ENCODE peak calls at places on chromosomes 16 and 17, in four cellular contexts. One of them, this sample, is unnamed.

GRCh38 chr17:79188048-79188447 is 113.4 kb downstream of the ENGASE start:
- DNase-seq in K562: peak
- DNase-seq in HepG2: no peak
- DNase-seq in GM12878: no peak
- DNase-seq in this sample: peak

GRCh38 chr16:49514391-49514980 is 140.9 kb downstream of the C16orf78 start:
- DNase-seq in K562: no peak
- DNase-seq in HepG2: no peak
- DNase-seq in GM12878: no peak
- DNase-seq in this sample: no peak

GRCh38 chr17:1431631-1432104 is 24.4 kb downstream of the CRK start:
- DNase-seq in K562: no peak
- DNase-seq in HepG2: no peak
- DNase-seq in GM12878: peak
- DNase-seq in this sample: no peak

GRCh38 chr16:75053791-75054555 is 55.1 kb downstream of the ZNRF1 start:
- DNase-seq in K562: no peak
- DNase-seq in HepG2: peak
- DNase-seq in GM12878: no peak
- DNase-seq in this sample: no peak

GRCh38 chr16:86067516-86067915 is 168.6 kb downstream of the IRF8 start:
- DNase-seq in K562: no peak
- DNase-seq in HepG2: no peak
- DNase-seq in GM12878: no peak
- DNase-seq in this sample: no peak

GRCh38 chr17:78818932-78819331 is 21.7 kb downstream of the USP36 start:
- DNase-seq in K562: no peak
- DNase-seq in HepG2: no peak
- DNase-seq in GM12878: no peak
- DNase-seq in this sample: no peak

GRCh38 chr16:27976990-27977389 is 86.5 kb downstream of the GSG1L start:
- DNase-seq in K562: no peak
- DNase-seq in HepG2: no peak
- DNase-seq in GM12878: no peak
- DNase-seq in this sample: no peak

GRCh38 chr17:67656494-67657203 is 61.1 kb upstream of the NOL11 start:
- DNase-seq in K562: no peak
- DNase-seq in HepG2: no peak
- DNase-seq in GM12878: peak
- DNase-seq in this sample: no peak

GRCh38 chr16:9049241-9049640 is 42.2 kb upstream of the HAPSTR1 start:
- DNase-seq in K562: no peak
- DNase-seq in HepG2: no peak
- DNase-seq in GM12878: no peak
- DNase-seq in this sample: no peak

GRCh38 chr17:20926532-20926931 is 116.3 kb downstream of the USP22 start:
- DNase-seq in K562: no peak
- DNase-seq in HepG2: no peak
- DNase-seq in GM12878: no peak
- DNase-seq in this sample: no peak

GRCh38 chr17:39928868-39929651 is 1.5 kb downstream of the LRRC3C start:
- DNase-seq in K562: no peak
- DNase-seq in HepG2: no peak
- DNase-seq in GM12878: no peak
- DNase-seq in this sample: no peak

GRCh38 chr16:15966420-15967222 is 17.2 kb downstream of the ABCC1 start:
- DNase-seq in K562: no peak
- DNase-seq in HepG2: no peak
- DNase-seq in GM12878: no peak
- DNase-seq in this sample: no peak

GRCh38 chr17:77194179-77194578 is 53.4 kb downstream of the SEC14L1 start:
- DNase-seq in K562: no peak
- DNase-seq in HepG2: no peak
- DNase-seq in GM12878: no peak
- DNase-seq in this sample: no peak

GRCh38 chr16:57184890-57185445 is 871 bp downstream of the PSME3IP1 start:
- DNase-seq in K562: no peak
- DNase-seq in HepG2: no peak
- DNase-seq in GM12878: no peak
- DNase-seq in this sample: no peak

GRCh38 chr17:49753959-49754391 is 10.0 kb downstream of the FAM117A start:
- DNase-seq in K562: peak
- DNase-seq in HepG2: no peak
- DNase-seq in GM12878: no peak
- DNase-seq in this sample: no peak

GRCh38 chr17:78798695-78799559 is 16.9 kb upstream of the CYTH1 start:
- DNase-seq in K562: no peak
- DNase-seq in HepG2: peak
- DNase-seq in GM12878: no peak
- DNase-seq in this sample: no peak

GRCh38 chr17:42798383-42799380 is at the start of the genes CNTD1 and COA3:
- DNase-seq in K562: peak
- DNase-seq in HepG2: peak
- DNase-seq in GM12878: peak
- DNase-seq in this sample: peak

GRCh38 chr17:74380959-74381808 is 13.9 kb downstream of the GPR142 start:
- DNase-seq in K562: no peak
- DNase-seq in HepG2: no peak
- DNase-seq in GM12878: no peak
- DNase-seq in this sample: no peak

GRCh38 chr16:11016993-11017392 is 72.6 kb downstream of the CLEC16A start:
- DNase-seq in K562: peak
- DNase-seq in HepG2: peak
- DNase-seq in GM12878: no peak
- DNase-seq in this sample: no peak

GRCh38 chr17:81656835-81657234 is 493 bp upstream of the PDE6G start:
- DNase-seq in K562: peak
- DNase-seq in HepG2: no peak
- DNase-seq in GM12878: no peak
- DNase-seq in this sample: no peak

GRCh38 chr17:66089764-66090163 is 102.2 kb downstream of the CEP112 start:
- DNase-seq in K562: no peak
- DNase-seq in HepG2: no peak
- DNase-seq in GM12878: no peak
- DNase-seq in this sample: no peak

GRCh38 chr16:81497690-81498089 is 53.1 kb downstream of the CMIP start:
- DNase-seq in K562: no peak
- DNase-seq in HepG2: no peak
- DNase-seq in GM12878: no peak
- DNase-seq in this sample: no peak

GRCh38 chr17:20242271-20242670 is 225.1 kb downstream of the LGALS9B start:
- DNase-seq in K562: no peak
- DNase-seq in HepG2: no peak
- DNase-seq in GM12878: no peak
- DNase-seq in this sample: no peak

GRCh38 chr16:80862153-80862552 is 57.8 kb upstream of the CDYL2 start:
- DNase-seq in K562: no peak
- DNase-seq in HepG2: no peak
- DNase-seq in GM12878: no peak
- DNase-seq in this sample: no peak

GRCh38 chr16:85365120-85365519 is 248.0 kb upstream of the GSE1 start:
- DNase-seq in K562: peak
- DNase-seq in HepG2: no peak
- DNase-seq in GM12878: no peak
- DNase-seq in this sample: no peak

GRCh38 chr17:82647593-82648164 is 565 bp downstream of the WDR45B start:
- DNase-seq in K562: peak
- DNase-seq in HepG2: no peak
- DNase-seq in GM12878: no peak
- DNase-seq in this sample: no peak

GRCh38 chr16:23107878-23108277 is 41.4 kb downstream of the USP31 start:
- DNase-seq in K562: no peak
- DNase-seq in HepG2: no peak
- DNase-seq in GM12878: no peak
- DNase-seq in this sample: no peak

GRCh38 chr17:9958586-9959281 is 53.7 kb upstream of the RCVRN start:
- DNase-seq in K562: no peak
- DNase-seq in HepG2: no peak
- DNase-seq in GM12878: no peak
- DNase-seq in this sample: no peak

GRCh38 chr16:73058616-73059409 is 10.9 kb upstream of the ZFHX3 start:
- DNase-seq in K562: peak
- DNase-seq in HepG2: no peak
- DNase-seq in GM12878: no peak
- DNase-seq in this sample: peak

GRCh38 chr17:22704674-22705073 is 1012.4 kb downstream of the KCNJ18 start:
- DNase-seq in K562: no peak
- DNase-seq in HepG2: no peak
- DNase-seq in GM12878: no peak
- DNase-seq in this sample: no peak

GRCh38 chr17:69819316-69820087 is 255.5 kb upstream of the KCNJ16 start:
- DNase-seq in K562: no peak
- DNase-seq in HepG2: no peak
- DNase-seq in GM12878: no peak
- DNase-seq in this sample: no peak

GRCh38 chr17:59829217-59830006 is 63.3 kb downstream of the TUBD1 start:
- DNase-seq in K562: peak
- DNase-seq in HepG2: peak
- DNase-seq in GM12878: peak
- DNase-seq in this sample: no peak

GRCh38 chr17:33667052-33667509 is 374.0 kb upstream of the ASIC2 start:
- DNase-seq in K562: peak
- DNase-seq in HepG2: no peak
- DNase-seq in GM12878: peak
- DNase-seq in this sample: no peak

GRCh38 chr16:86621966-86622365 is 43.6 kb downstream of the FOXL1 start:
- DNase-seq in K562: no peak
- DNase-seq in HepG2: no peak
- DNase-seq in GM12878: no peak
- DNase-seq in this sample: no peak

GRCh38 chr16:3282103-3282746 is 1.1 kb upstream of the ZNF263 start:
- DNase-seq in K562: no peak
- DNase-seq in HepG2: peak
- DNase-seq in GM12878: no peak
- DNase-seq in this sample: no peak

GRCh38 chr16:3143598-3144330 is 8.9 kb downstream of the ZNF213 start:
- DNase-seq in K562: no peak
- DNase-seq in HepG2: no peak
- DNase-seq in GM12878: no peak
- DNase-seq in this sample: no peak

GRCh38 chr17:49454050-49454449 is 39.4 kb upstream of the PHB1 start:
- DNase-seq in K562: no peak
- DNase-seq in HepG2: peak
- DNase-seq in GM12878: no peak
- DNase-seq in this sample: no peak

GRCh38 chr17:59756236-59756818 is 48.9 kb downstream of the VMP1 start:
- DNase-seq in K562: no peak
- DNase-seq in HepG2: peak
- DNase-seq in GM12878: no peak
- DNase-seq in this sample: no peak

GRCh38 chr17:66467766-66468165 is 165.4 kb downstream of the PRKCA start:
- DNase-seq in K562: no peak
- DNase-seq in HepG2: no peak
- DNase-seq in GM12878: no peak
- DNase-seq in this sample: no peak

GRCh38 chr17:63082273-63082861 is 116.3 kb downstream of the TANC2 start:
- DNase-seq in K562: no peak
- DNase-seq in HepG2: peak
- DNase-seq in GM12878: no peak
- DNase-seq in this sample: no peak
- TF ChIP-seq RAD21 in K562: peak
- TF ChIP-seq RAD21 in HepG2: no peak
- TF ChIP-seq RAD21 in GM12878: peak
- TF ChIP-seq RAD21 in this sample: peak

DNA sequence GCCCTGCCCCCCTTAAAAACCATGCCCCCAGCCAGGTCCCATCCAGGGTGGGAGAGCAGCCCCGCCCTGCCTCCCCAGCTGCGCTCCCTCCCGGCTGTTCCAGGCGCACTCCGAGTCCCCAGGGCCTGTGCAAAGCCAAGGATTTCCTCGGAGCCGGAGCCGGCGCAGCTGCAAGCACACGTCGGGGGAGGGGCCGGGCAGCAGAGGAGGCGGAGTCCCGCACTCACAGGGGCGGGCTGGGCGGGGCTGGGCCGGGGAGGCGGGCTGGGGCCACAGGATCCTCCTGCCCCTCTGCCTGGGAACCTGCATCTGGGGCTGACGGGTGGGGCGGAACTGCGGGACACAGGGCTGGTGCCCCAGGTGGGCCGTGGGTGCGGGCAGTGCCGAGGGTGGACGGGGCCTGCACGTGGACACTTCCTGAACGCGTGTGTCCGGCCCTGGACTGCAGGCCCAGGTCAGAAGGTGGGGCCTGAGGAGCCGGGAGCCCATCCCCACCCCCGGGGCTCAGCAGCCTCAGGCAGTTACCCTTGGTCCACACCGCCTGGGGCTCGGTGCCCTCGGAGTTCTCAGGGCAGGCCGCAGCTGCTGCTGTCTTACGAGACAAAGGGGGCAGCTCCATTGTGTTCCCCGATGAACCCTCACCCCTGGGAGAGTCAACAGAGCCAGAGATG is 24.0 kb upstream of the SSTR5 start:
- DNase-seq in K562: peak
- DNase-seq in HepG2: peak
- DNase-seq in GM12878: no peak
- DNase-seq in this sample: peak
- TF ChIP-seq CREB1 in K562: no peak
- TF ChIP-seq CREB1 in HepG2: no peak
- TF ChIP-seq CREB1 in GM12878: no peak
- TF ChIP-seq CREB1 in this sample: no peak

DNA sequence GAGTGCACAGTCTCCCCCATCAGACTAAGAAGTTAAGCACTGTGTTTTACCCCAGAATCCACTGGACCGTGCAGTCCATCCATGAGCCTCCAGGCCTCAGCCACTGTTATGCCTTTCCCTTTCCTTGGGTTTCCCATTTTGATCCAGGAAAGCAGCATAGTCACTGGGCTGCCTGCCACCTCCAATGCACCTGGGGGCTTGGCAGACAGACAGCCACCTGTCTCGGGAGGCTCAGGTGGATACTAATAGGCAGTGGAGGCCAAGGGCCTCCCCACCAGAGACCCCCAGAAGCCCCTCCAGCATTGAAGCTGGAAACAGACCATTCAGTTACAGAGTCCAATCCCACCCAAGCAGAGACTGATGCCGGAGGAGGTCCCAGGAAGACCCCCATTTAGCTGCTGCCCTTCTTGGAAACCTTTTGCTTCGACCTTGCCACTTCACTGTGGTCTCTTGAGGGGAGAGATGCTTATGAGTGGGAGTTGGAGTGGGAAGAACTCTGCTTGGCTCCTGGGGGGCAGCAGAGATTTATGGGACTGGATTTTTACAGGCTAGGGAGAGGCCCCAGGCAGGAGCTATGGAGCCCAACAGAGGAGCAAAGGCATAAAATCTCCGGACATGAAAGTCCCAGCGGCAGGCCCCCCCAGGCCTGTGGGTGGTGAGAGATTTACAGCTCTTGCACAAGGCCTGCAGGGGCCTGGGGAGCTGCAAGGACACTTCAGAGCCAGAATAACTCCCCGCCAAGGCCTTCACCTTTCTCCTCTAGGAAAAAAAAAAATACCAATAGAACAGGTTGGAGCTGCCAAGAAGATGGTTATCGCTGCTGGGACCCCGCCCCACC is 12.2 kb upstream of the SP2 start:
- DNase-seq in K562: no peak
- DNase-seq in HepG2: no peak
- DNase-seq in GM12878: no peak
- DNase-seq in this sample: no peak
- TF ChIP-seq RAD21 in K562: no peak
- TF ChIP-seq RAD21 in HepG2: no peak
- TF ChIP-seq RAD21 in GM12878: no peak
- TF ChIP-seq RAD21 in this sample: no peak

GRCh38 chr16:68376590-68376989 is 65.8 kb downstream of the PRMT7 start:
- DNase-seq in K562: no peak
- DNase-seq in HepG2: no peak
- DNase-seq in GM12878: no peak
- DNase-seq in this sample: no peak
- TF ChIP-seq CREB1 in K562: no peak
- TF ChIP-seq CREB1 in HepG2: no peak
- TF ChIP-seq CREB1 in GM12878: no peak
- TF ChIP-seq CREB1 in this sample: no peak